ENCODE peak calls at places on chromosomes 2 and 18, in nine cellular contexts. B is PC-3, H is GM23248, T is GM23338, O is SK-N-SH, A is PC-9, X is OCI-LY7, K is HCT116, U is MM.1S. Z is an unnamed sample. For H3K9me2, the result is how much of the 10 kb centered on the place peaks cover.

GRCh38 chr2:111165084-111165483 is 44.4 kb downstream of the BCL2L11 start:
- DNase-seq in B (no peak), U (no peak), K (no peak), X (no peak), H (no peak), T (no peak), O (peak), A (no peak), Z (no peak)

GRCh38 chr2:1707771-1708351 is 36.5 kb downstream of the PXDN start:
- DNase-seq in T (peak), O (peak), K (no peak), H (peak), A (peak), U (no peak), B (peak), X (no peak), Z (peak)

GRCh38 chr2:201680743-201681142 is 17.7 kb downstream of the MPP4 start:
- DNase-seq in U (no peak), X (peak), A (peak), B (peak), H (peak), T (peak), K (peak), O (peak), Z (no peak)

GRCh38 chr2:115200016-115200415 is 757.6 kb downstream of the DPP10 start:
- DNase-seq in B (no peak), K (no peak), H (no peak), X (no peak), A (no peak), T (no peak), U (no peak), O (no peak), Z (no peak)

GRCh38 chr2:156892449-156893335 is 364.8 kb upstream of the GALNT5 start:
- DNase-seq in A (no peak), X (peak), B (peak), K (peak), O (peak), U (peak), H (peak), T (peak), Z (peak)

GRCh38 chr2:159637988-159638501 is 21.7 kb upstream of the BAZ2B start:
- DNase-seq in H (peak), X (no peak), O (no peak), T (no peak), U (no peak), B (peak), K (peak), A (peak), Z (no peak)

GRCh38 chr2:84901593-84902120 is 3.8 kb upstream of the TMSB10 start:
- DNase-seq in H (peak), U (no peak), K (no peak), O (no peak), A (no peak), T (no peak), B (no peak), X (no peak), Z (no peak)

GRCh38 chr18:79915161-79916127 is 36.0 kb downstream of the SLC66A2 start:
- DNase-seq in K (no peak), T (peak), U (no peak), O (peak), B (no peak), X (no peak), A (no peak), H (no peak), Z (peak)

GRCh38 chr2:241815477-241816430 is 6.8 kb downstream of the NEU4 start:
- DNase-seq in U (no peak), O (peak), X (no peak), B (no peak), H (no peak), T (no peak), A (no peak), K (no peak), Z (no peak)

GRCh38 chr18:5895886-5896740 is 791 bp upstream of the TMEM200C start:
- DNase-seq in K (no peak), O (peak), U (no peak), A (no peak), B (peak), H (peak), T (peak), X (no peak), Z (peak)

GRCh38 chr18:9506046-9506792 is 30.9 kb downstream of the RALBP1 start:
- DNase-seq in B (peak), H (peak), T (peak), X (no peak), A (peak), U (peak), O (no peak), K (no peak), Z (no peak)

GRCh38 chr2:37456479-37456878 is 112.0 kb downstream of the QPCT start:
- DNase-seq in B (no peak), T (no peak), H (peak), U (no peak), X (peak), K (no peak), A (no peak), O (no peak), Z (no peak)

GRCh38 chr2:8676191-8676914 is 5.5 kb upstream of the ID2 start:
- DNase-seq in K (no peak), U (no peak), T (peak), B (peak), O (peak), H (peak), X (no peak), A (no peak), Z (peak)

GRCh38 chr2:113212245-113213060 is 38.7 kb downstream of the PSD4 start:
- DNase-seq in U (no peak), O (peak), B (no peak), H (no peak), A (no peak), T (no peak), X (no peak), K (no peak), Z (no peak)

GRCh38 chr2:32012872-32013271 is 2.1 kb upstream of the MEMO1 start:
- DNase-seq in X (no peak), T (no peak), H (no peak), U (no peak), K (no peak), B (no peak), O (no peak), A (no peak), Z (no peak)

GRCh38 chr2:38610851-38611801 is 8.4 kb upstream of the HNRNPLL start:
- DNase-seq in K (no peak), T (no peak), X (no peak), B (peak), U (peak), O (no peak), H (peak), A (no peak), Z (peak)
- H3K9me2 ChIP-seq in K (under half), T (under half), X (under half), B (under half), U (under half), O (under half), H (under half), A (under half), Z (under half)

GRCh38 chr2:27886322-27886721 is 3.9 kb downstream of the RBKS start:
- DNase-seq in U (no peak), X (no peak), A (no peak), K (no peak), T (no peak), B (no peak), H (no peak), O (no peak), Z (no peak)

GRCh38 chr2:27885656-27886055 is 4.5 kb downstream of the RBKS start:
- DNase-seq in H (peak), T (no peak), K (no peak), X (no peak), O (no peak), B (no peak), U (no peak), A (no peak), Z (no peak)

GRCh38 chr2:27887122-27887521 is 3.1 kb downstream of the RBKS start:
- DNase-seq in U (no peak), T (no peak), K (no peak), B (no peak), H (no peak), A (no peak), O (no peak), X (no peak), Z (no peak)

GRCh38 chr2:27885246-27885645 is 4.9 kb downstream of the RBKS start:
- DNase-seq in O (no peak), A (no peak), K (no peak), X (no peak), B (no peak), T (no peak), U (no peak), H (peak), Z (no peak)

DNA sequence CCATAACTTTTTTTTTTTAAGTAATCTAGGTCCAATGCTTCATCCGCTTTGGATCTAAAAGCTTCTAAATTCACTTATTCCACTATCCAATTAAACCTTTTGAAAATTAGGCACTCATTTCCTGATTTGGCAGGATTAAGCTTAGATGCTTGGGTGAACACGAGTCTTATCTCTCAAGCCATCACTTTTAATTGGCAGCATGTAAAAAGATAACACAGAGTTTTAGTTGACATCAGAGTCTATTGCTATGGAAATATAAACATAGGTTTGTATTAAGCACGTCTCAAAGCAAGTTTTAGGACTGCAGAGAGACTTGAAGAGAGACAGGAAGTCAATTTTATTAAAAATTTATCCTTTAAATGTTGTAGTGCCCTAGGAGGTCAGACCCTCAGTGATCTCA is 5.6 kb downstream of the RBKS start:
- DNase-seq in X (no peak), B (no peak), O (no peak), K (no peak), H (no peak), A (no peak), U (no peak), T (no peak), Z (no peak)
- H3K27ac ChIP-seq in X (no peak), B (no peak), O (peak), K (no peak), H (no peak), A (no peak), U (no peak), T (no peak), Z (no peak)

GRCh38 chr2:86213056-86213455 is 13.8 kb downstream of the MRPL35 start:
- DNase-seq in O (no peak), X (no peak), H (no peak), T (no peak), U (no peak), B (peak), A (no peak), K (no peak), Z (no peak)

GRCh38 chr2:86214503-86214832 is 15.2 kb downstream of the MRPL35 start:
- DNase-seq in O (no peak), A (no peak), X (no peak), B (no peak), T (no peak), H (no peak), U (no peak), K (no peak), Z (no peak)

GRCh38 chr2:86211033-86211795 is 12.0 kb downstream of the MRPL35 start:
- DNase-seq in X (no peak), O (no peak), T (no peak), U (no peak), K (no peak), B (no peak), H (no peak), A (no peak), Z (no peak)

GRCh38 chr2:86211796-86212188 is 12.5 kb downstream of the MRPL35 start:
- DNase-seq in X (no peak), U (no peak), B (no peak), K (no peak), H (no peak), A (no peak), O (no peak), T (no peak), Z (no peak)

GRCh38 chr2:86213699-86214502 is 14.6 kb downstream of the MRPL35 start:
- DNase-seq in X (no peak), O (no peak), B (no peak), K (no peak), U (no peak), H (no peak), T (no peak), A (no peak), Z (peak)
- H3K9me2 ChIP-seq in X (under half), O (under half), B (under half), K (under half), U (under half), H (under half), T (under half), A (under half), Z (under half)

DNA sequence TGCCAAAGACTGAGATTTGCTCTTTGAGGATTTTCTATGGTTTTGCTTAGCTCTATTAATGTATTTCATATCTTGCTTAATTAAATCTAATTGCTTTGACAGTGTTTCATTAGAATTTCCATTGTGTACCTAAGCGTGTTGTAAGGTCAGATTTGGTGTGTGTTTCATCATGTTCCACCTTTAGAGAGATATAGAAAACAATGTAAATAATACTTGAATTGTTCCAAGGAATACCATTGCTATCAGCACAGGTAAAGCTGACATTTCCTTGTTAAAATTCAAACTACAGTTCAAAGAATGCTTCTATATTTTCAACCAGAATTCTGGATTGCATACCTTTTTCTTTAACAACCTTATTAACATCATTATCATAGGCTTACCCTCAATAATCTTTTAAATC is 188.2 kb upstream of the PKDCC start:
- DNase-seq in H (no peak), A (no peak), T (no peak), O (no peak), U (no peak), B (no peak), X (no peak), K (no peak), Z (no peak)
- H3K27ac ChIP-seq in H (peak), A (peak), T (no peak), O (peak), U (no peak), B (peak), X (no peak), K (no peak), Z (peak)

GRCh38 chr2:165911231-165911630 is 42.3 kb downstream of the TTC21B start:
- DNase-seq in A (no peak), T (no peak), X (no peak), H (peak), B (no peak), K (no peak), O (no peak), U (no peak), Z (no peak)

GRCh38 chr2:165913636-165914035 is 39.9 kb downstream of the TTC21B start:
- DNase-seq in A (no peak), X (no peak), O (no peak), H (no peak), B (no peak), T (no peak), U (no peak), K (no peak), Z (no peak)

GRCh38 chr2:165911981-165912380 is 41.6 kb downstream of the TTC21B start:
- DNase-seq in T (no peak), U (no peak), B (no peak), H (no peak), O (no peak), K (no peak), X (no peak), A (no peak), Z (no peak)

GRCh38 chr2:165905854-165906253 is 47.7 kb downstream of the TTC21B start:
- DNase-seq in B (no peak), H (no peak), A (no peak), U (no peak), X (no peak), O (no peak), T (no peak), K (no peak), Z (no peak)

DNA sequence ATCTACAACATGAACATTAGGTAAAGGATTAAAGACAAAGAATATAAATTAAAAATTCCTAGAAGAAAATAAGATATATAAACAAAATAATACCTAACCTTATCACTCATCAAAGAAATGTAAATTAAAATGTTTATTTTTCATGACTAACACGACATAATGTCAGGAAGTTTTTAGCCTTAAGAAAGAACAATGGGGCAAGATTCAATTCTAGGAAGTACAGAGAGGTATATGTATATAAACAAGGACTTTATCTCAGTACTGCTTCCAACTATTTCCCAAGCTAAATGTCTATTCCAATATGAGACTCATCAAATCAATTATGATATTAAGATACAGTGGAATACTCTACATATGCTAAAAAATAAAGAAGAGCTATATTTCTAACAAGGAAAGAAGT is 44.1 kb downstream of the TTC21B start:
- DNase-seq in B (peak), U (no peak), X (no peak), O (no peak), T (no peak), A (no peak), H (no peak), K (no peak), Z (no peak)
- H3K9me2 ChIP-seq in B (under half), U (under half), X (under half), O (under half), T (under half), A (under half), H (under half), K (under half), Z (under half)

GRCh38 chr18:317618-318017 is 49.8 kb upstream of the THOC1 start:
- DNase-seq in B (no peak), A (no peak), K (no peak), X (no peak), H (no peak), O (no peak), T (no peak), U (no peak), Z (no peak)

GRCh38 chr18:318791-319291 is 51.0 kb upstream of the THOC1 start:
- DNase-seq in U (no peak), T (no peak), K (no peak), O (no peak), X (no peak), H (peak), A (no peak), B (no peak), Z (no peak)

GRCh38 chr18:323253-323622 is 55.4 kb upstream of the THOC1 start:
- DNase-seq in B (peak), U (no peak), T (no peak), H (peak), O (no peak), A (no peak), X (no peak), K (no peak), Z (peak)

GRCh38 chr18:319745-320144 is 51.9 kb upstream of the THOC1 start:
- DNase-seq in U (no peak), A (no peak), K (no peak), B (no peak), T (no peak), O (no peak), X (no peak), H (no peak), Z (no peak)

DNA sequence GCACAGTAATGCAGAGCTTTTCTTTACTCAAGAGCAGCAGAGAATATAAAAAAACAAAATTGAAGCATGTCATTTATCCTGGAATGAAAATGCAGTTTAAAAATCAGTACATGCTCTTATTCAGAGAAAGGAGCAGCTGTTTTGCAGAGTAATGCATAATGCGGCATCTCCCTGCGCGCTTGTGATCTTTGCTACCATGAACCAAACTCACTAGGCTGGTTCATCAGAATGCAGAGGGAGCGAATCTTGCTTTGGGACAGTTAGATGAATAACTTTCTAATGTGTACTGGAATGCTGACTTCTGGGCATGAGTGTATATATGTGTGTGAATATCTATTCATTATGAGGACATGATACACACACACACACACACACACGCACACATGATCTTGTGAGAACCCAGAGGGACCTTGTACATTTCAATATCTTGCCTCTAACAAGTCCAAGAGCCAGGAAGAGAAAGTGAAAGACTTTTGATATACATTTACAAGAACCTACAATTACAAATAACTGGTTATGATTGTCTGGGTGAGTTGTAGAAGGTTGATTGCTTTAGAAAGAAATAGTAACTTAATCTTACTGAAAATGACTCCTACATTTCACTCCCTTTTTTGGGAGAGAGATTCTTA is 54.1 kb upstream of the THOC1 start:
- DNase-seq in B (no peak), H (no peak), O (no peak), X (no peak), U (no peak), A (no peak), T (no peak), K (no peak), Z (no peak)
- H3K27ac ChIP-seq in B (no peak), H (no peak), O (no peak), X (no peak), U (no peak), A (no peak), T (no peak), K (no peak), Z (no peak)

GRCh38 chr2:24082787-24083566 is 1.7 kb downstream of the TP53I3 start:
- DNase-seq in H (peak), A (no peak), O (no peak), B (no peak), X (no peak), K (no peak), T (no peak), U (no peak), Z (no peak)
- H3K9me2 ChIP-seq in H (under half), A (under half), O (under half), B (under half), X (under half), K (under half), T (under half), U (under half), Z (under half)

GRCh38 chr18:21330122-21330701 is 88.2 kb downstream of the GREB1L start:
- DNase-seq in H (peak), O (no peak), K (peak), B (peak), T (peak), A (peak), U (no peak), X (no peak), Z (peak)
- H3K27ac ChIP-seq in H (peak), O (no peak), K (peak), B (peak), T (no peak), A (peak), U (no peak), X (no peak), Z (peak)

DNA sequence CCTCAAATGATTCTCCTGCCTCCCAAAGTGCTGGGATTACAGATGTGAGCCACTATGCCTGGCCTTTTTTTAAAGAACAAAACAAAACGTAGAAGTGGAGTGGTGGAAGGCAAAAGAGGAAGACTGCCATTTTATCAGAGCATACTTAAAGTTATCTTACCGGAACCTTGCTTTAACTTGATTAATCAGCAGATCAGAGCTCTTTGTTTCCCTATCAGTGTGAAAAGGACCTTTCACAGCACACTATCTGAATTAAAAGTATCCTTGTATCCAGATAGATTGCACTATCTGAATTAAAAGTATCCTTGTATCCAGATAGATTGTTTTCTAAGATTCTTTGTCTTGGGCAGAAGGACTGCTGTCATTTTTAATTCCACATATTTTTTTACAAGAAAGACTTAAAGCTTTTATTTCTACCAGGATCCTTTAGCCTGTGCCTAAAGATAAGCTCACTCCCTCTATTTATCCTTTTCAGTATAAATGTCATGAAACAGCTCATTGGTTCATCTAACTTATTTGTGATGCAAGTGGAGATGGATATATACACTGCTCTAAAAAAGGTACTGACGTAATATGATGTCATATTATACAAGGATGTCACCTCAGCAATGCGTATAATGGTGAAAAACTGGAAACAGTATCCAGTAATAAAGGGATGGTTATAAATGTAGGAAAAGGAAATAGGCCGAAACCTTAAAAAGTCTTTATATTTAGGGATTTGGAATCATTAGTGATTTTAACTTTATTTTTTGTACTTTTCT is 17.8 kb downstream of the GMCL1 start:
- DNase-seq in O (no peak), X (no peak), T (no peak), A (no peak), U (no peak), K (no peak), B (no peak), H (no peak), Z (no peak)
- H3K9me2 ChIP-seq in O (under half), X (under half), T (under half), A (under half), U (under half), K (under half), B (under half), H (under half), Z (under half)

Z was measured in hepatocyte.